ENCODE peak calls at places on chromosome X, in ten cellular contexts. One of them, this sample, is unnamed.

GRCh38 chrX:145002776-145003175 is 244.5 kb upstream of the SPANXN1 start:
- DNase-seq in Peyer's patch: no peak
- DNase-seq in breast epithelium: no peak
- DNase-seq in ovary: no peak
- DNase-seq in lower leg skin: no peak
- DNase-seq in uterus: no peak
- DNase-seq in heart left ventricle: no peak
- DNase-seq in esophagus squamous epithelium: no peak
- DNase-seq in A549: no peak
- DNase-seq in prostate gland: no peak
- DNase-seq in this sample: no peak

GRCh38 chrX:5632887-5633286 is 595.8 kb downstream of the NLGN4X start:
- DNase-seq in ovary: no peak
- DNase-seq in heart left ventricle: no peak
- DNase-seq in prostate gland: no peak
- DNase-seq in Peyer's patch: no peak
- DNase-seq in uterus: no peak
- DNase-seq in lower leg skin: no peak
- DNase-seq in A549: no peak
- DNase-seq in esophagus squamous epithelium: no peak
- DNase-seq in breast epithelium: no peak
- DNase-seq in this sample: no peak

GRCh38 chrX:22325091-22325490 is 52.4 kb downstream of the CBLL2 start:
- DNase-seq in uterus: no peak
- DNase-seq in prostate gland: no peak
- DNase-seq in Peyer's patch: no peak
- DNase-seq in breast epithelium: no peak
- DNase-seq in A549: no peak
- DNase-seq in lower leg skin: no peak
- DNase-seq in heart left ventricle: no peak
- DNase-seq in esophagus squamous epithelium: no peak
- DNase-seq in ovary: no peak
- DNase-seq in this sample: no peak

GRCh38 chrX:119809185-119809666 is 17.8 kb upstream of the RPL39 start:
- DNase-seq in A549: no peak
- DNase-seq in prostate gland: no peak
- DNase-seq in ovary: no peak
- DNase-seq in uterus: no peak
- DNase-seq in Peyer's patch: no peak
- DNase-seq in breast epithelium: no peak
- DNase-seq in lower leg skin: no peak
- DNase-seq in heart left ventricle: no peak
- DNase-seq in esophagus squamous epithelium: no peak
- DNase-seq in this sample: no peak

GRCh38 chrX:109660756-109661155 is 35.8 kb upstream of the KCNE5 start:
- DNase-seq in lower leg skin: no peak
- DNase-seq in prostate gland: no peak
- DNase-seq in breast epithelium: no peak
- DNase-seq in ovary: no peak
- DNase-seq in heart left ventricle: no peak
- DNase-seq in esophagus squamous epithelium: no peak
- DNase-seq in uterus: no peak
- DNase-seq in A549: no peak
- DNase-seq in Peyer's patch: no peak
- DNase-seq in this sample: no peak

GRCh38 chrX:97252111-97252510 is 368.4 kb downstream of the RPA4 start:
- DNase-seq in lower leg skin: no peak
- DNase-seq in A549: no peak
- DNase-seq in Peyer's patch: no peak
- DNase-seq in uterus: no peak
- DNase-seq in prostate gland: no peak
- DNase-seq in breast epithelium: no peak
- DNase-seq in esophagus squamous epithelium: no peak
- DNase-seq in ovary: no peak
- DNase-seq in heart left ventricle: no peak
- DNase-seq in this sample: no peak

GRCh38 chrX:154313147-154313546 is 17.6 kb downstream of the TKTL1 start:
- DNase-seq in heart left ventricle: no peak
- DNase-seq in ovary: no peak
- DNase-seq in uterus: no peak
- DNase-seq in esophagus squamous epithelium: no peak
- DNase-seq in prostate gland: no peak
- DNase-seq in breast epithelium: no peak
- DNase-seq in lower leg skin: no peak
- DNase-seq in A549: no peak
- DNase-seq in Peyer's patch: no peak
- DNase-seq in this sample: no peak

GRCh38 chrX:69318651-69319305 is 153.5 kb upstream of the PJA1 start:
- DNase-seq in lower leg skin: no peak
- DNase-seq in A549: no peak
- DNase-seq in heart left ventricle: no peak
- DNase-seq in ovary: no peak
- DNase-seq in esophagus squamous epithelium: no peak
- DNase-seq in breast epithelium: no peak
- DNase-seq in Peyer's patch: no peak
- DNase-seq in uterus: no peak
- DNase-seq in prostate gland: no peak
- DNase-seq in this sample: no peak

GRCh38 chrX:154384284-154384892 is 5.3 kb downstream of the EMD start:
- DNase-seq in A549: no peak
- DNase-seq in heart left ventricle: no peak
- DNase-seq in lower leg skin: no peak
- DNase-seq in prostate gland: no peak
- DNase-seq in ovary: peak
- DNase-seq in breast epithelium: no peak
- DNase-seq in Peyer's patch: no peak
- DNase-seq in uterus: peak
- DNase-seq in esophagus squamous epithelium: no peak
- DNase-seq in this sample: no peak

GRCh38 chrX:153832732-153833131 is 2.4 kb upstream of the PDZD4 start:
- DNase-seq in breast epithelium: no peak
- DNase-seq in A549: no peak
- DNase-seq in uterus: no peak
- DNase-seq in esophagus squamous epithelium: no peak
- DNase-seq in heart left ventricle: no peak
- DNase-seq in lower leg skin: no peak
- DNase-seq in ovary: no peak
- DNase-seq in Peyer's patch: no peak
- DNase-seq in prostate gland: no peak
- DNase-seq in this sample: no peak

GRCh38 chrX:81489987-81490386 is 288.1 kb downstream of the SH3BGRL start:
- DNase-seq in A549: no peak
- DNase-seq in esophagus squamous epithelium: no peak
- DNase-seq in Peyer's patch: no peak
- DNase-seq in uterus: no peak
- DNase-seq in breast epithelium: no peak
- DNase-seq in lower leg skin: no peak
- DNase-seq in heart left ventricle: no peak
- DNase-seq in prostate gland: no peak
- DNase-seq in ovary: no peak
- DNase-seq in this sample: no peak
- TF ChIP-seq CTCF in A549: peak
- TF ChIP-seq CTCF in esophagus squamous epithelium: no peak
- TF ChIP-seq CTCF in Peyer's patch: no peak
- TF ChIP-seq CTCF in uterus: no peak
- TF ChIP-seq CTCF in breast epithelium: no peak
- TF ChIP-seq CTCF in lower leg skin: no peak
- TF ChIP-seq CTCF in heart left ventricle: no peak
- TF ChIP-seq CTCF in prostate gland: no peak
- TF ChIP-seq CTCF in ovary: no peak
- TF ChIP-seq CTCF in this sample: no peak

DNA sequence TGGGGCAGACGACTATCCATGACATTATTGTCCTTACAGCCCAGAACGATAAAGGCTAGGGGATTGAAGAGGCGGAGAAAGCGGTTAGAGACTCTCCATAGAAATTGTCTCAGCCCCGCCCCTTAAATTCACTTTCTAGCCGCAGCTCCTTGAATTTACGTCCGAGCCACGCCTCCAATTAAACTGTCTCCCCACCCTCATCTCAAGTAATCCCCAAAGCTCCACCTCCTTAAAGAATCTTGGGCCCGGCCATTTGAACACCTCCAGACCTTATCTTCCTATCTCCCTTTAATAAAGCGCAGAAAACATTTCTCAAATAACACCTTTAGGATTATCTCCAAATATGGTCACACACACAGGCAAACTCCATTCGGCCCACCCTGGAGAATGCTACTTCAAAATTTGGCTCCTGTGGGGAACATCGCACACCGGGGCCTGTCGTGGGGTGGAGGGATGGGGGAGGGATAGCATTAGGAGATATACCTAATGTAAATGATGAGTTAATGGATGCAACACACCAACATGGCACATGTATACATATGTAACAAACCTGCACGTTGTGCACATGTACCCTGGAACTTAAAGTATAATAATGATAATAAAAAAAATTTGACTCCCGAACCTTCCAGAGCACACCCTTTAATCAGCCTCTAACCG is 7.2 kb upstream of the MAGIX start:
- DNase-seq in uterus: peak
- DNase-seq in breast epithelium: peak
- DNase-seq in prostate gland: peak
- DNase-seq in lower leg skin: peak
- DNase-seq in heart left ventricle: no peak
- DNase-seq in A549: peak
- DNase-seq in Peyer's patch: no peak
- DNase-seq in ovary: no peak
- DNase-seq in esophagus squamous epithelium: no peak
- DNase-seq in this sample: no peak
- TF ChIP-seq POLR2A in uterus: no peak
- TF ChIP-seq POLR2A in breast epithelium: no peak
- TF ChIP-seq POLR2A in prostate gland: peak
- TF ChIP-seq POLR2A in lower leg skin: no peak
- TF ChIP-seq POLR2A in heart left ventricle: no peak
- TF ChIP-seq POLR2A in A549: no peak
- TF ChIP-seq POLR2A in Peyer's patch: peak
- TF ChIP-seq POLR2A in ovary: no peak
- TF ChIP-seq POLR2A in esophagus squamous epithelium: no peak
- TF ChIP-seq POLR2A in this sample: no peak

GRCh38 chrX:125203379-125203736 is 116.3 kb upstream of the TEX13C start:
- DNase-seq in uterus: no peak
- DNase-seq in A549: no peak
- DNase-seq in ovary: no peak
- DNase-seq in heart left ventricle: no peak
- DNase-seq in breast epithelium: no peak
- DNase-seq in lower leg skin: peak
- DNase-seq in Peyer's patch: no peak
- DNase-seq in prostate gland: no peak
- DNase-seq in esophagus squamous epithelium: no peak
- DNase-seq in this sample: peak

GRCh38 chrX:125203737-125204578 is 115.7 kb upstream of the TEX13C start:
- DNase-seq in prostate gland: peak
- DNase-seq in esophagus squamous epithelium: no peak
- DNase-seq in lower leg skin: peak
- DNase-seq in Peyer's patch: no peak
- DNase-seq in A549: peak
- DNase-seq in ovary: no peak
- DNase-seq in breast epithelium: no peak
- DNase-seq in heart left ventricle: peak
- DNase-seq in uterus: peak
- DNase-seq in this sample: peak

GRCh38 chrX:125205918-125206665 is 113.6 kb upstream of the TEX13C start:
- DNase-seq in A549: peak
- DNase-seq in uterus: no peak
- DNase-seq in lower leg skin: no peak
- DNase-seq in Peyer's patch: no peak
- DNase-seq in esophagus squamous epithelium: no peak
- DNase-seq in breast epithelium: no peak
- DNase-seq in prostate gland: no peak
- DNase-seq in ovary: no peak
- DNase-seq in heart left ventricle: no peak
- DNase-seq in this sample: no peak

GRCh38 chrX:125202486-125203378 is 116.9 kb upstream of the TEX13C start:
- DNase-seq in breast epithelium: no peak
- DNase-seq in ovary: no peak
- DNase-seq in uterus: no peak
- DNase-seq in esophagus squamous epithelium: no peak
- DNase-seq in A549: no peak
- DNase-seq in heart left ventricle: no peak
- DNase-seq in prostate gland: peak
- DNase-seq in Peyer's patch: no peak
- DNase-seq in lower leg skin: no peak
- DNase-seq in this sample: peak

DNA sequence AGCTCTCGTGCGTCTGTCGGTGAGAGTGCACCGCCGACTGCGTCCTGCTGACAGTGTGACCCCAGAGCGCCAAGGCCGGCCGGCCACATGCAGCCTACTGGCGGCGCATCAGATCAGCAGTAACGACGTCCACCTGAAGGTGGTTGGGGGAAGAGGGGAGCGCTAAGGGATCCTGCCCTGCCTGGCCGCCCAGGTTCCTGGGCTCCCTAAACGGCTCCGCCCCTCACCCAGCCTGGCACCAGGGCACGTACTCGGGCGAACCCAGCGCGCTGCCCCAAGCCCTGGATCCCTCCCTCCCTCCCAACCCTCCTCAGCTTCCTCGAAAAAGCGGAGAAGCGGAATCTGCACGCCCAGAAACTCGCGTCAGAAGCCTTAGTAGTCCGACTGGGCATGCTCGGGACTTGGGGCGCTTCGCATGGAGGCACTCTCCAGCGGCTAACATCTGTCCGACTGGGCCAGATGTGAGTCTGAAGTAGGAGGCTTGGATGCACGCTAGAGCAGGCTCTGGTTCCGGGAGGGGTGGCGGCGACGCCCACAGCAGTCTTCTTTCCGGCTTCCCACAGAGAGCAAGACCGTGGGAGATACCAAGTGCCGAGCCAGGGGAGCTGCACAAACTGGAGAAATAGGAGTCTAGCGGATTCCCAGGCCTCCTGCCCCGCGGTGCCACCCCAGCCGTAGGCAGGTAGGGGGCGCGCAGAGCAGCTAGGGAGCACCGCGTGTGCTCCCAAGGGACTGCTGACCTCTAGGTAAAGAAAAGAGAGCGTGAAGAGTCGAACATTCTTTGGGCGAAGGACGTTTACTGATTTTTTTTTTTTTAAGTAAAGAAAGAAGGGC is 114.4 kb upstream of the TEX13C start:
- DNase-seq in prostate gland: peak
- DNase-seq in heart left ventricle: peak
- DNase-seq in Peyer's patch: no peak
- DNase-seq in esophagus squamous epithelium: no peak
- DNase-seq in uterus: peak
- DNase-seq in ovary: no peak
- DNase-seq in lower leg skin: peak
- DNase-seq in A549: peak
- DNase-seq in breast epithelium: peak
- DNase-seq in this sample: peak
- H3K4me3 ChIP-seq in prostate gland: peak
- H3K4me3 ChIP-seq in heart left ventricle: peak
- H3K4me3 ChIP-seq in Peyer's patch: peak
- H3K4me3 ChIP-seq in esophagus squamous epithelium: peak
- H3K4me3 ChIP-seq in uterus: peak
- H3K4me3 ChIP-seq in ovary: peak
- H3K4me3 ChIP-seq in lower leg skin: no peak
- H3K4me3 ChIP-seq in A549: peak
- H3K4me3 ChIP-seq in breast epithelium: peak
- H3K4me3 ChIP-seq in this sample: peak

GRCh38 chrX:101460669-101461068 is 24.6 kb upstream of the ARMCX4 start:
- DNase-seq in lower leg skin: no peak
- DNase-seq in Peyer's patch: no peak
- DNase-seq in A549: peak
- DNase-seq in uterus: no peak
- DNase-seq in breast epithelium: no peak
- DNase-seq in ovary: no peak
- DNase-seq in prostate gland: no peak
- DNase-seq in heart left ventricle: no peak
- DNase-seq in esophagus squamous epithelium: no peak
- DNase-seq in this sample: no peak

GRCh38 chrX:101462892-101463291 is 22.4 kb upstream of the ARMCX4 start:
- DNase-seq in lower leg skin: no peak
- DNase-seq in heart left ventricle: no peak
- DNase-seq in uterus: no peak
- DNase-seq in prostate gland: peak
- DNase-seq in ovary: no peak
- DNase-seq in esophagus squamous epithelium: no peak
- DNase-seq in Peyer's patch: no peak
- DNase-seq in breast epithelium: no peak
- DNase-seq in A549: peak
- DNase-seq in this sample: no peak
- TF ChIP-seq CTCF in lower leg skin: no peak
- TF ChIP-seq CTCF in heart left ventricle: peak
- TF ChIP-seq CTCF in uterus: no peak
- TF ChIP-seq CTCF in prostate gland: peak
- TF ChIP-seq CTCF in ovary: no peak
- TF ChIP-seq CTCF in esophagus squamous epithelium: no peak
- TF ChIP-seq CTCF in Peyer's patch: no peak
- TF ChIP-seq CTCF in breast epithelium: no peak
- TF ChIP-seq CTCF in A549: no peak
- TF ChIP-seq CTCF in this sample: no peak